ENCODE peak calls at places on chromosomes 16 and 17, in eight cellular contexts. O, Z, X, H, B, J, P and S are unnamed samples.

GRCh38 chr16:11603331-11603750 is 16.6 kb upstream of the LITAF start:
- DNase-seq in O (no peak), Z (no peak), X (no peak), H (peak), B (no peak), J (no peak), P (no peak), S (no peak)

GRCh38 chr17:1562178-1562643 is 381 bp downstream of the PITPNA start:
- DNase-seq in O (no peak), Z (no peak), X (no peak), H (peak), B (no peak), J (no peak), P (no peak), S (peak)

GRCh38 chr16:64421515-64421914 is 700.3 kb downstream of the CDH11 start:
- DNase-seq in O (no peak), Z (no peak), X (no peak), H (no peak), B (no peak), J (no peak), P (no peak), S (no peak)

GRCh38 chr17:12136646-12137045 is 116.0 kb downstream of the MAP2K4 start:
- DNase-seq in O (no peak), Z (no peak), X (no peak), H (no peak), B (no peak), J (no peak), P (peak), S (no peak)

GRCh38 chr16:80231888-80232287 is 308.9 kb upstream of the DYNLRB2 start:
- DNase-seq in O (no peak), Z (no peak), X (peak), H (no peak), B (no peak), J (peak), P (peak), S (peak)

GRCh38 chr17:44348234-44348987 is 3.3 kb downstream of the GRN start:
- DNase-seq in O (peak), Z (no peak), X (peak), H (no peak), B (no peak), J (no peak), P (peak), S (no peak)

GRCh38 chr16:73361061-73361460 is 313.1 kb upstream of the ZFHX3 start:
- DNase-seq in O (no peak), Z (no peak), X (no peak), H (no peak), B (no peak), J (no peak), P (no peak), S (no peak)

GRCh38 chr16:526181-527014 is 1.1 kb upstream of the CAPN15 start:
- DNase-seq in O (no peak), Z (no peak), X (peak), H (no peak), B (no peak), J (peak), P (peak), S (no peak)

GRCh38 chr16:14240216-14240843 is 169.2 kb downstream of the MRTFB start:
- DNase-seq in O (no peak), Z (no peak), X (no peak), H (no peak), B (no peak), J (no peak), P (no peak), S (no peak)

GRCh38 chr16:86095131-86095752 is 196.3 kb downstream of the IRF8 start:
- DNase-seq in O (no peak), Z (no peak), X (no peak), H (peak), B (no peak), J (no peak), P (no peak), S (no peak)